ENCODE peak calls at places on chromosome 12, in five cellular contexts. D, O, M, K and W are unnamed samples.

GRCh38 chr12:75087656-75088055 is 122.0 kb downstream of the KCNC2 start:
- DNase-seq in D (peak), O (no peak), M (peak), K (peak), W (no peak)

GRCh38 chr12:121219353-121219986 is 9.5 kb downstream of the P2RX4 start:
- DNase-seq in D (no peak), O (no peak), M (no peak), K (no peak), W (no peak)

GRCh38 chr12:90084018-90084417 is 375.4 kb upstream of the ATP2B1 start:
- DNase-seq in D (no peak), O (no peak), M (peak), K (no peak), W (no peak)

GRCh38 chr12:43576162-43576561 is 24.2 kb upstream of the ADAMTS20 start:
- DNase-seq in D (no peak), O (no peak), M (no peak), K (no peak), W (no peak)

GRCh38 chr12:56351325-56351724 is 8.6 kb downstream of the STAT2 start:
- DNase-seq in D (no peak), O (no peak), M (peak), K (no peak), W (no peak)

GRCh38 chr12:95593266-95593871 is 42.1 kb upstream of the USP44 start:
- DNase-seq in D (no peak), O (no peak), M (no peak), K (no peak), W (no peak)

GRCh38 chr12:121240484-121241202 is 30.7 kb downstream of the P2RX4 start:
- DNase-seq in D (no peak), O (no peak), M (no peak), K (peak), W (no peak)

GRCh38 chr12:111221296-111222026 is 147.4 kb downstream of the PHETA1 start:
- DNase-seq in D (no peak), O (peak), M (peak), K (peak), W (no peak)

GRCh38 chr12:3017281-3017680 is 58.1 kb downstream of the TEAD4 start:
- DNase-seq in D (no peak), O (no peak), M (no peak), K (no peak), W (no peak)

GRCh38 chr12:63150255-63151060 is 543 bp downstream of the AVPR1A start:
- DNase-seq in D (no peak), O (peak), M (no peak), K (peak), W (no peak)

GRCh38 chr12:111240374-111240773 is 128.5 kb downstream of the PHETA1 start:
- DNase-seq in D (no peak), O (no peak), M (no peak), K (no peak), W (no peak)

GRCh38 chr12:127306604-127307215 is 960.3 kb upstream of the TMEM132C start:
- DNase-seq in D (no peak), O (peak), M (peak), K (no peak), W (no peak)

GRCh38 chr12:44225128-44225527 is 389.2 kb downstream of the TMEM117 start:
- DNase-seq in D (no peak), O (no peak), M (no peak), K (no peak), W (no peak)

GRCh38 chr12:74906224-74906623 is 303.4 kb downstream of the KCNC2 start:
- DNase-seq in D (no peak), O (peak), M (no peak), K (peak), W (peak)

GRCh38 chr12:50614167-50614762 is 109.5 kb downstream of the DIP2B start:
- DNase-seq in D (peak), O (peak), M (no peak), K (no peak), W (no peak)

GRCh38 chr12:43208627-43209026 is 343.4 kb downstream of the ADAMTS20 start:
- DNase-seq in D (no peak), O (peak), M (no peak), K (no peak), W (no peak)

GRCh38 chr12:124786065-124786964 is 77.3 kb downstream of the SCARB1 start:
- DNase-seq in D (no peak), O (no peak), M (no peak), K (peak), W (no peak)

GRCh38 chr12:15603461-15604085 is 185.6 kb downstream of the EPS8 start:
- DNase-seq in D (no peak), O (no peak), M (no peak), K (no peak), W (no peak)

GRCh38 chr12:21527451-21528180 is 1.5 kb downstream of the SPX start:
- DNase-seq in D (no peak), O (peak), M (peak), K (peak), W (peak)
- TF ChIP-seq EZH2phosphoT487 in D (no peak), O (no peak), M (no peak), K (no peak), W (no peak)

GRCh38 chr12:116714175-116714574 is 23.7 kb downstream of the SPRING1 start:
- DNase-seq in D (no peak), O (no peak), M (no peak), K (no peak), W (no peak)

GRCh38 chr12:116712458-116713303 is 25.2 kb downstream of the SPRING1 start:
- DNase-seq in D (no peak), O (no peak), M (no peak), K (no peak), W (no peak)

GRCh38 chr12:116717466-116718457 is 20.1 kb downstream of the SPRING1 start:
- DNase-seq in D (no peak), O (peak), M (no peak), K (no peak), W (no peak)

GRCh38 chr12:116710367-116710766 is 27.5 kb downstream of the SPRING1 start:
- DNase-seq in D (no peak), O (no peak), M (no peak), K (no peak), W (peak)

GRCh38 chr12:116713529-116713928 is 24.3 kb downstream of the SPRING1 start:
- DNase-seq in D (no peak), O (peak), M (no peak), K (no peak), W (no peak)
- TF ChIP-seq EZH2phosphoT487 in D (no peak), O (no peak), M (no peak), K (no peak), W (no peak)

DNA sequence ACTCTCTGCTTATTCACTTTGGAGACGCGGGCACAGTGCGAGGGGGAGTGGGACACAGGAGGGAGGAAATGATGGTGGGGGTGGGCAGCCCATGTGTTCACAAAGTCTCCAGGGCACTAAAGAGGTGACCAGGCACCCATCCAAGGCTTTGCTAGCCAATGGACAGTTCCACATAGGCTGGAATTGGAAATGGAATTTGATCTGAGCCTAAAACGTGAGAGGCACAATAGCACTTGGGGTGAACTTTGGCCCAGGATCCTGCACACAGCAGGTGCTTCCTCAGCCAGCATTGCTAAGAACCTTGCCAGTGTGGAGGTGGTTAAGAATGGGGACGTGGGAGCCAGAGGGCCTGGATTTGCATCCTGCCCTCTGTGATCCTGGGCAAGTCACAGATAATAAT is 193.8 kb downstream of the CHST11 start:
- DNase-seq in D (no peak), O (no peak), M (no peak), K (peak), W (no peak)
- TF ChIP-seq EZH2phosphoT487 in D (no peak), O (no peak), M (no peak), K (no peak), W (no peak)

GRCh38 chr12:106915635-106916026 is 40.1 kb upstream of the TMEM263 start:
- DNase-seq in D (no peak), O (no peak), M (no peak), K (no peak), W (no peak)

GRCh38 chr12:106914796-106915634 is 40.7 kb upstream of the TMEM263 start:
- DNase-seq in D (no peak), O (no peak), M (no peak), K (no peak), W (no peak)

GRCh38 chr12:106919910-106920544 is 35.7 kb upstream of the TMEM263 start:
- DNase-seq in D (peak), O (peak), M (peak), K (peak), W (peak)

GRCh38 chr12:106917503-106917902 is 38.2 kb upstream of the TMEM263 start:
- DNase-seq in D (no peak), O (no peak), M (no peak), K (no peak), W (no peak)

DNA sequence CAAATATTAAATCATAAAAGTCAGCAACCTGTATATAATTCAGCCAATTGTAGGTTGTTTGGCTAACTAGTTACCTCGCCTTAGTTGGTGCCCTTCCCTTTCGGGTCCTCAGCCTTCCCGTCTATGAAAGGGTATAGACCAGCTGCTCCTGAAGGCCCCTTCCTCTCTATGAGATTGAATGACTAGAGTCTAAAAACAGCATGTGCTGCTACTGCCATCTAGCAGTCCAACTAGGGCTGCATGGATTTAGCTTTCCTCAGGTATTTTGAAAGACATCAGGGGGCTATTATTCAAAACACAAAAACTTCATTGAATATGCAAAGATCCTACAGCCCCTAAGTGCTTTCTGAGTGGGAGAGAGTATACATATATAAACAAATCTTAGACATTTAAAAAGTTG is 37.0 kb upstream of the TMEM263 start:
- DNase-seq in D (peak), O (no peak), M (peak), K (peak), W (peak)
- TF ChIP-seq EZH2phosphoT487 in D (no peak), O (no peak), M (no peak), K (no peak), W (no peak)

GRCh38 chr12:48903363-48903981 is 21.8 kb downstream of the FKBP11 start:
- DNase-seq in D (no peak), O (peak), M (no peak), K (no peak), W (no peak)

GRCh38 chr12:48907243-48907642 is 18.0 kb downstream of the FKBP11 start:
- DNase-seq in D (no peak), O (no peak), M (no peak), K (no peak), W (no peak)

GRCh38 chr12:48901278-48901677 is 24.0 kb downstream of the FKBP11 start:
- DNase-seq in D (no peak), O (peak), M (peak), K (no peak), W (no peak)

GRCh38 chr12:48899651-48900050 is 25.6 kb downstream of the FKBP11 start:
- DNase-seq in D (no peak), O (no peak), M (no peak), K (no peak), W (no peak)

DNA sequence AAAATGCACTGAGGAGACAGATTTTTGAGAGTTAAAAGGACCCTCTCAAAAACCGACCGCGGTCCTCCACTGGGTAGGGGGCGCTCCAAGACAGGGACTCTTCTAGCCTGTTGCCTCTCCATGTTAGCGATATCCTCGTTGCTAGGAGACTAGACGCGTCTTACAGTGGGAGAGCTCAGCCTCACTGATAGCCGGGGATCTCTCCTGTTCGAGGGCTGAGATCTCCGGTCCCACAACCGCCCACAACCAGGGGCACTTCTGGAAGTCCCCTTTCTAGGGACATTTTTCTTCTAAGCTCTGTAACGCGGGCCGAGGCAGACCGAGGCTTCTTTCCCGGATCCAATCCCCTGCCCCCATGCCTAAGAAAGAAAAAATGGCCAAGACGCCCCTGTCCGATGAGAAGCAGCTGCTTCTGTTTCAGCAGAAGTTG is 21.3 kb downstream of the FKBP11 start:
- DNase-seq in D (peak), O (peak), M (no peak), K (peak), W (peak)
- TF ChIP-seq EZH2phosphoT487 in D (no peak), O (no peak), M (no peak), K (no peak), W (no peak)

GRCh38 chr12:109357032-109357431 is 9.3 kb downstream of the MYO1H start:
- DNase-seq in D (no peak), O (no peak), M (no peak), K (no peak), W (no peak)

GRCh38 chr12:109358154-109358869 is 10.6 kb downstream of the MYO1H start:
- DNase-seq in D (no peak), O (peak), M (no peak), K (no peak), W (no peak)

GRCh38 chr12:109356586-109356985 is 8.9 kb downstream of the MYO1H start:
- DNase-seq in D (no peak), O (no peak), M (no peak), K (no peak), W (no peak)
- TF ChIP-seq EZH2phosphoT487 in D (no peak), O (no peak), M (no peak), K (no peak), W (no peak)

GRCh38 chr12:64780531-64781373 is 21.5 kb upstream of the GNS start:
- DNase-seq in D (no peak), O (peak), M (peak), K (peak), W (no peak)
- TF ChIP-seq EZH2phosphoT487 in D (no peak), O (no peak), M (no peak), K (peak), W (no peak)

GRCh38 chr12:47705571-47706425 is at the start of gene RPAP3:
- DNase-seq in D (peak), O (peak), M (peak), K (peak), W (peak)

GRCh38 chr12:47707355-47707754 is 1.5 kb upstream of the RPAP3 start:
- DNase-seq in D (no peak), O (no peak), M (no peak), K (no peak), W (no peak)

GRCh38 chr12:47704719-47705118 is 1.1 kb downstream of the RPAP3 start:
- DNase-seq in D (no peak), O (no peak), M (no peak), K (no peak), W (no peak)

GRCh38 chr12:47707905-47708543 is 2.2 kb upstream of the RPAP3 start:
- DNase-seq in D (no peak), O (no peak), M (no peak), K (no peak), W (peak)

DNA sequence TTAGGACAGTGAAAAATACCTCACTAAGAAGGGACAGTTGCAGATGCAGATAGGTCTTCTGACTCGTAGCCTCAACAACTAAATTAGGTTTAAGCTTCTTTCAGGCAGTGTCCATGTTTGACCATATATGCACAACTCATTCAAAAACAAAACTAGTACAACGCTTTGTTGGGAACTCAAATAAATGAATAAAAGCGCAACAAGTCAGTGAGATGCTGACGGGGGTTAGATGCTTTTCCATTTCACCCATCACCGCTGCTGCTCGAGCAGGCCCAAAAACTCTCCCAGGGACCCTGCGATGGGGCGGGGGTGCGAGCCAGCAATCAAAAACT is 625 bp downstream of the RPAP3 start:
- DNase-seq in D (no peak), O (no peak), M (peak), K (no peak), W (no peak)
- TF ChIP-seq EZH2phosphoT487 in D (no peak), O (no peak), M (no peak), K (no peak), W (no peak)